ENCODE peak calls at places on chromosomes 12 and 14, in ten cellular contexts. U, F, X, L, O, M, Y, H, D and T are unnamed samples.

GRCh38 chr12:128994869-128995268 is 141.6 kb downstream of the GLT1D1 start:
- DNase-seq in H (no peak), O (no peak), D (no peak), F (no peak), M (no peak), L (no peak), Y (no peak), U (no peak), X (no peak), T (no peak)

GRCh38 chr12:53791735-53792326 is 40.1 kb upstream of the CISTR start:
- DNase-seq in L (no peak), X (peak), D (no peak), O (peak), M (no peak), H (no peak), F (no peak), Y (no peak), U (no peak), T (peak)

GRCh38 chr12:24268663-24269186 is 319.3 kb upstream of the SOX5 start:
- DNase-seq in F (no peak), Y (no peak), H (no peak), M (no peak), O (no peak), X (no peak), U (no peak), L (no peak), D (no peak), T (no peak)

GRCh38 chr14:58362798-58363412 is 32.8 kb upstream of the TOMM20L start:
- DNase-seq in F (no peak), U (no peak), M (no peak), Y (no peak), D (peak), L (peak), O (no peak), H (no peak), X (peak), T (peak)

GRCh38 chr12:54035561-54036377 is 2.9 kb downstream of the HOXC5 start:
- DNase-seq in F (no peak), H (no peak), Y (no peak), M (no peak), U (no peak), D (no peak), X (no peak), O (no peak), L (no peak), T (no peak)

GRCh38 chr14:103056322-103057027 is 874 bp downstream of the CDC42BPB start:
- DNase-seq in F (no peak), M (peak), O (no peak), U (no peak), L (peak), D (no peak), Y (peak), X (peak), H (no peak), T (no peak)

GRCh38 chr12:57455374-57456144 is 452 bp downstream of the INHBE start:
- DNase-seq in H (no peak), L (no peak), X (no peak), O (no peak), D (no peak), F (no peak), M (no peak), Y (no peak), U (no peak), T (no peak)

GRCh38 chr12:112294793-112295192 is 87.4 kb downstream of the HECTD4 start:
- DNase-seq in L (no peak), M (no peak), X (no peak), D (no peak), U (no peak), F (no peak), H (no peak), Y (no peak), O (no peak), T (peak)

GRCh38 chr12:31259136-31259881 is 66.6 kb downstream of the SINHCAF start:
- DNase-seq in H (no peak), Y (no peak), M (no peak), L (no peak), F (no peak), O (no peak), X (no peak), U (no peak), D (no peak), T (no peak)

GRCh38 chr12:75852143-75852542 is 179.4 kb downstream of the PHLDA1 start:
- DNase-seq in X (no peak), F (no peak), M (no peak), D (no peak), U (no peak), O (no peak), H (no peak), Y (no peak), L (peak), T (no peak)

GRCh38 chr12:124837958-124838803 is 25.5 kb downstream of the SCARB1 start:
- DNase-seq in L (peak), D (no peak), F (peak), X (no peak), Y (peak), O (no peak), M (peak), U (peak), H (peak), T (peak)

GRCh38 chr12:113259499-113259953 is 38.3 kb downstream of the TPCN1 start:
- DNase-seq in D (no peak), H (peak), U (peak), L (no peak), M (peak), F (peak), O (no peak), Y (peak), X (peak), T (no peak)

GRCh38 chr12:124824195-124824594 is 39.5 kb downstream of the SCARB1 start:
- DNase-seq in H (no peak), Y (no peak), O (no peak), U (no peak), D (no peak), X (no peak), L (no peak), F (no peak), M (no peak), T (no peak)